ENCODE peak calls at places on chromosomes 13 and 19, in four cellular contexts. U, W, L and H are unnamed samples. For H3K4me1, the result is how much of the 10 kb centered on the place peaks cover.

GRCh38 chr13:39699274-39699673 is 43.8 kb downstream of the COG6 start:
- DNase-seq in U (no peak), W (no peak), L (no peak), H (no peak)

GRCh38 chr19:45972944-45973525 is 630 bp downstream of the NOVA2 start:
- DNase-seq in U (no peak), W (no peak), L (peak), H (no peak)

GRCh38 chr19:2462635-2463421 is 6.1 kb upstream of the LMNB2 start:
- DNase-seq in U (peak), W (peak), L (no peak), H (peak)

GRCh38 chr19:54429176-54429495 is 13.9 kb downstream of the TTYH1 start:
- DNase-seq in U (no peak), W (no peak), L (no peak), H (no peak)

GRCh38 chr19:20482721-20483120 is 82.9 kb downstream of the ZNF737 start:
- DNase-seq in U (no peak), W (no peak), L (no peak), H (no peak)

GRCh38 chr19:22472180-22472637 is 50.1 kb upstream of the ZNF98 start:
- DNase-seq in U (no peak), W (no peak), L (no peak), H (no peak)

GRCh38 chr19:41367848-41368301 is 3.9 kb upstream of the B9D2 start:
- DNase-seq in U (no peak), W (no peak), L (peak), H (no peak)

GRCh38 chr13:44974056-44974798 is 15.0 kb downstream of the NUFIP1 start:
- DNase-seq in U (no peak), W (no peak), L (no peak), H (no peak)

GRCh38 chr19:35715981-35716734 is 1.6 kb upstream of the KMT2B start:
- DNase-seq in U (peak), W (peak), L (peak), H (no peak)

GRCh38 chr13:44688652-44689051 is 112.5 kb upstream of the TSC22D1 start:
- DNase-seq in U (no peak), W (no peak), L (no peak), H (no peak)

GRCh38 chr13:45336025-45336800 is 4.8 kb downstream of the TPT1 start:
- DNase-seq in U (no peak), W (no peak), L (no peak), H (no peak)

GRCh38 chr19:13033819-13034611 is 38.7 kb downstream of the NFIX start:
- DNase-seq in U (peak), W (peak), L (peak), H (no peak)

GRCh38 chr19:38731654-38732301 is 12.5 kb downstream of the CAPN12 start:
- DNase-seq in U (no peak), W (no peak), L (no peak), H (no peak)

GRCh38 chr19:55114566-55115145 is 2.8 kb downstream of the PPP1R12C start:
- DNase-seq in U (no peak), W (peak), L (no peak), H (no peak)

GRCh38 chr13:26259634-26260033 is 5.7 kb downstream of the CDK8 start:
- DNase-seq in U (no peak), W (no peak), L (no peak), H (no peak)

GRCh38 chr19:8084152-8084551 is 31.6 kb downstream of the CCL25 start:
- DNase-seq in U (no peak), W (no peak), L (no peak), H (no peak)

GRCh38 chr19:42764836-42765235 is 642 bp downstream of the PSG8 start:
- DNase-seq in U (no peak), W (no peak), L (no peak), H (peak)

GRCh38 chr19:15265849-15266248 is 33.6 kb upstream of the EPHX3 start:
- DNase-seq in U (peak), W (peak), L (no peak), H (peak)

GRCh38 chr19:37941820-37942515 is 35.0 kb downstream of the SIPA1L3 start:
- DNase-seq in U (no peak), W (no peak), L (no peak), H (no peak)

GRCh38 chr13:30759748-30760147 is 24.4 kb downstream of the ALOX5AP start:
- DNase-seq in U (no peak), W (no peak), L (no peak), H (no peak)

GRCh38 chr19:13849991-13850909 is 26.7 kb upstream of the NANOS3 start:
- DNase-seq in U (peak), W (peak), L (peak), H (no peak)

GRCh38 chr19:18023596-18024212 is 15.7 kb downstream of the ARRDC2 start:
- DNase-seq in U (no peak), W (no peak), L (peak), H (peak)

GRCh38 chr13:98541211-98541610 is 35.7 kb downstream of the STK24 start:
- DNase-seq in U (no peak), W (peak), L (no peak), H (no peak)
- H3K4me1 ChIP-seq in U (under half), W (under half), L (under half), H (half or more)

GRCh38 chr19:51784109-51784785 is 10.7 kb upstream of the FPR3 start:
- DNase-seq in U (no peak), W (no peak), L (no peak), H (no peak)

GRCh38 chr19:51784922-51785690 is 9.9 kb upstream of the FPR3 start:
- DNase-seq in U (no peak), W (no peak), L (no peak), H (peak)

GRCh38 chr19:51779703-51780102 is 15.3 kb upstream of the FPR3 start:
- DNase-seq in U (no peak), W (no peak), L (no peak), H (peak)

GRCh38 chr19:51786651-51787494 is 8.1 kb upstream of the FPR3 start:
- DNase-seq in U (peak), W (no peak), L (no peak), H (peak)

DNA sequence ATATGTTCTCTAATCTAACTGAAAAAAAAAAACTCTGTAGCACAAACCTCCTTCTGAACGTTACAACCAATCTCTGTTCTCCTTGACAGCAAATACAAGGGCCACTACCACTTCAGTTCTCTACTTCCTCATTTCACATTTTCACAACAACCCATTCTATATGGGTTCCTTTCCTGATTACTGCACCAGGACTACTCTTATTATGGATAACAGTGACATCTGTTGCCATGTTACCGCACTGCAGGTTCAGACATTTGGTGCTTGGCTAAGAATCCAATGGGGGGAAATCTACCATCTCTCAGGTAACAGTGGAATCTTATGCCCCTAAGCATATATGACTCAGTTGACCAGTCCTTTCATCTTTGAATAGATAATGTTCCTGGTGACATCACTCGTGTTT is 11.6 kb upstream of the FPR3 start:
- DNase-seq in U (no peak), W (no peak), L (no peak), H (peak)
- TF ChIP-seq CTCF in U (no peak), W (peak), L (peak), H (peak)

GRCh38 chr13:55437162-55437561 is 1703.6 kb upstream of the PRR20A start:
- DNase-seq in U (no peak), W (no peak), L (no peak), H (no peak)
- TF ChIP-seq EP300 in U (no peak), W (no peak), L (no peak), H (no peak)

GRCh38 chr19:10730932-10731331 is 13.1 kb downstream of the DNM2 start:
- DNase-seq in U (no peak), W (no peak), L (no peak), H (no peak)
- H3K4me1 ChIP-seq in U (under half), W (under half), L (under half), H (half or more)

GRCh38 chr13:49908637-49909036 is 27.5 kb downstream of the SPRYD7 start:
- DNase-seq in U (no peak), W (no peak), L (no peak), H (no peak)
- TF ChIP-seq CTCF in U (no peak), W (peak), L (no peak), H (no peak)

DNA sequence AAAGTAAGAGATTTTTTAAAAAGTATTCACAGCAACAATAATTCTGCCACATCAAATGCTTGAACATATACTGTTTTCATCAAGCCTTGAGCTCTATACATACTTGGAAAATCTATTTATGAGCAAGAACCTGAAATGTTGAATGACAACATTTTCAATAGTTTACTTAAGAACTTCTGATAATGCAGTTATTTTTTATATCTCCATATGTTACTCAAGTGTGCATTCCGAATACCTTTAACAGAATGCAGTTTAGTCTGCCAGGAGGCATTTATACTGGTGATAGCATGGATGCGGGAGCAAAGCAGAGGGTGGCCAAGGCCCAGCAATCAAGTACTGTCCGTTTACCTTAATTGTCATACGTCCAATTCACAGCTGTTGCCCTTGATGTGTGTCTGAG is 589.5 kb downstream of the KCTD12 start:
- DNase-seq in U (no peak), W (no peak), L (no peak), H (no peak)
- TF ChIP-seq EP300 in U (no peak), W (no peak), L (no peak), H (no peak)

DNA sequence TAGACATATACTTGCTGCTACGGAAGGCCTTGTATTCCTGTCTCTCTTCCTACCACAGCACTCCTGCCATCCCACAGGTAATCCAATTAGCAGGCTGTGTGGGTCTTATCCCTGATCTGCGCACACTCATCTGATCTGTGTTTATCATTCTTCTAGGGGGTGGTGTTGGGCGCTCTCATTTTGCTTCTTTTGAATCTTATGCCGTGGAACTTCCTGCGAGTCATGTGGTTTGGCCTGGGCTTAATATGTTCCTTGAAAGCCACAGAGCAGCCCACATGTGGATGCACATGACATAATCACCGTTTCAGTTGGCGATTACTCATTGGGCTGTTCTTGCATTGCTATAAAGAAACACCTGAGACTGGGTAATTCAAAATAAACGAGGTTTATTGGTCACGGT is 7.5 kb downstream of the RASA3 start:
- DNase-seq in U (no peak), W (no peak), L (no peak), H (no peak)
- H3K4me1 ChIP-seq in U (under half), W (under half), L (half or more), H (half or more)

DNA sequence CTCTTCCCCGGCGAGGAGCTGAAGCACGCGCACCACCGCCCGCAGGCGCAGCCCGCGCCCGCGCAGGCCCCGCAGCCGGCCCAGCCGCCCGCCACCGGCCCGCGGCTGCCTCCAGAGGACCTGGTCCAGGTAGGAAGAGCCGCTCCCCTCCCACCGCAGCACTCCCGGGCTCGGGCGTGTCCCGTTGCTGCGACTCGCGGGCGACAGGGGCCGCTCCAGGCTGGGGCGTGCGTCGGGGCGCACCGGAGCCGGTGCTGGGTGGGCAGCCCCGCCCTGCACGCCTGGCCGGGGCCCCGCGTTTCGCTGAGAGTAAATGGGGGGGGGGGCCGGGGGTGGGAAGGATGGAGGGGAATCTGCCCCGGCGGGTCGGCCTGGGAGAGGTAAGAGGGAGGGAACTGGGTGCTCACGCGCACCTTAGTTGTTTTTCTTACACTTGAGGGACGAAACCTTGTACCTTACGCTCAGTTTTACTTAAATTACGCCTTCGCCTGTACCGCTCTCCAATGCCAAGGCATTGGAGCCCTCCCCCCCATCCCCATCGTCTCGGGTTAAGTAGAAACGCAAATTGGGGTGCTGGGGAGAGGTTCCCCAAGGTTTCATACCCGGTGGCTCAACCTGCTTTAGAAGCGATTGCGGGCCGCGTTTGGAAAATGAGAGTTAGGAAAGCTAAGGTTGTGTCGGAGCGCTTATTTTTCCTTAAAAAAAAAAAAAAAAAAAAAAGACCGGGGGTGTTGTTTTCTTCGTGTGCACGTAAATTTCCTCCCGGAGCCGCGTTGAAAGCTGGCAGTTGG is 850 bp downstream of the KLF5 start:
- DNase-seq in U (peak), W (no peak), L (peak), H (no peak)
- TF ChIP-seq CTCF in U (peak), W (no peak), L (peak), H (peak)

GRCh38 chr13:62377838-62378237 is 962.2 kb upstream of the PCDH20 start:
- DNase-seq in U (no peak), W (no peak), L (no peak), H (no peak)
- TF ChIP-seq EP300 in U (no peak), W (no peak), L (no peak), H (no peak)